ENCODE peak calls at places on chromosomes 4 and X, in seven cellular contexts. Y is neural crest cell; M is AG04449; U is CD4-positive, alpha-beta T cell; F is A549; K is RWPE2; R is RWPE1. C is an unnamed sample.

GRCh38 chr4:150683775-150684350 is 101.9 kb downstream of the MAB21L2 start:
- DNase-seq in K (no peak), U (no peak), F (no peak), R (no peak), Y (no peak), M (no peak), C (no peak)

GRCh38 chr4:182736207-182736606 is 181.0 kb downstream of the DCTD start:
- DNase-seq in M (no peak), Y (no peak), R (peak), K (no peak), F (no peak), U (no peak), C (no peak)

GRCh38 chr4:30744957-30745640 is 24.9 kb downstream of the PCDH7 start:
- DNase-seq in M (no peak), U (no peak), F (no peak), R (no peak), K (no peak), Y (no peak), C (no peak)

GRCh38 chr4:56026596-56026995 is 77.9 kb downstream of the CEP135 start:
- DNase-seq in Y (no peak), U (no peak), K (no peak), M (no peak), R (peak), F (peak), C (no peak)

GRCh38 chr4:12852338-12853307 is 631.5 kb downstream of the RAB28 start:
- DNase-seq in U (no peak), K (no peak), Y (no peak), M (no peak), R (peak), F (peak), C (peak)

GRCh38 chr4:18405054-18405453 is 383.5 kb upstream of the LCORL start:
- DNase-seq in F (no peak), Y (no peak), K (no peak), U (no peak), R (no peak), M (no peak), C (no peak)

GRCh38 chr4:134200811-134201215 is 776 bp downstream of the PABPC4L start:
- DNase-seq in Y (no peak), K (no peak), U (no peak), R (no peak), F (no peak), M (no peak), C (no peak)

GRCh38 chr4:24003926-24004325 is 114.1 kb upstream of the PPARGC1A start:
- DNase-seq in F (no peak), Y (no peak), M (no peak), U (no peak), R (no peak), K (no peak), C (no peak)

GRCh38 chr4:180240670-180241069 is 2002.5 kb upstream of the TENM3 start:
- DNase-seq in M (no peak), K (no peak), R (no peak), Y (no peak), U (no peak), F (no peak), C (no peak)

GRCh38 chr4:153143527-153144348 is 60.5 kb upstream of the TRIM2 start:
- DNase-seq in M (no peak), F (no peak), Y (no peak), K (no peak), U (no peak), R (peak), C (peak)

GRCh38 chr4:184401397-184402171 is 72.8 kb downstream of the IRF2 start:
- DNase-seq in U (no peak), M (no peak), F (no peak), K (no peak), Y (peak), R (no peak), C (no peak)

DNA sequence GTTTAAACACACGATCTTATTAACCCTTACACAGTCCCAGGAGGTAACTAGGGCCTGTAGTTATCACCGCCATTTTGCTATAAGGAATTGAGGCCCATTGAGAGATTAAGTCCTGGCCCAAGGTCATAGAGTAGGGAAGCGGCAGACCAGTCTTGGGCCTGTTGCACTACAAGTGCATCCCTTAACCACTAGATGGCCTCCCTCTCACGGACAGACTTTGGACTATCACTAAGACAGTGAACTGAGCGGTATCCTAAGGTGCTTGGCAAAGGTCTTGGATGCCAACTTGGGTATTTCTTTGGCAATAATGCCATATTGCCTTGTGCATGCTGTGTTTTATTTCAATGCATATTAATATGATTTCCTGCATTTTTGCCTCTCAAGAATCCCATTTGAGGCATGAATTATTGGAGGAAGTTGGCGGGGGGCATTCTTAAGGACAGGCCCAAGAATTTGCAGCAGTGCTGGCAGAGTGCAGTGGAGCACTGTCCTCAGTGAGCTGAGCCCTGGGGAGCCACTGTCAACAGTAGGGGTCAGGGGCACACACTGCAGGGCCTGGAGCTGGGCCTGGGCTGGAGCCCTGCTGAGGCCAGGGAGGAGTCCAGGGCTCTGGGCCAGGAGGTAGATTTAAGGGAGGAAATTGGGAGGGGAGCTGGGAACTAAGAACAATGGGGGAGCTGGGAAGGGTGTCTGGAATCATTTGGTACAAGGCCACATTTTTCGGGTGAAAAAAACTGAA is 147.4 kb downstream of the SMIM20 start:
- DNase-seq in U (no peak), Y (no peak), K (no peak), R (peak), M (no peak), F (peak), C (no peak)
- TF ChIP-seq CTCF in U (no peak), Y (peak), K (peak), R (peak), M (peak), F (peak), C (peak)

DNA sequence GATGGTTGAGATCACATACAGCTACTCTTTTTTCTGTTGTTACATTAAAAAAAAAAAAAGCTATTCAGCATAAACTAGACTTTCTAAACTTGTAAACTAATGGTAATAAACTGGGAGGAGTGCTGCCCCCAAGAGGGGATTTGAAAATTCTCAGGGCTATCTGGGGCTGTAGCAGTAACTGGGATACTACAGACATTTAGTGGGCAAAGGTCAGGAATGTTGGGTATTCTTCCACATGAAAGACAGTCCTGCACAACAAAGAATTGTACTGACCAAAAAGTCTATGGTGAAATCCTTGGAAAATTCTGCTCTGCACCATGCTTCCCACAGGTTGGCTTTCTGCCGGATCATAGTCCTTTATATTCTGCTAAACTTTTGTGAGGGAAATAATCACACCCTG is 232.6 kb upstream of the BOD1L1 start:
- DNase-seq in Y (no peak), F (no peak), M (no peak), R (no peak), K (no peak), U (no peak), C (no peak)
- TF ChIP-seq CTCF in Y (peak), F (no peak), M (no peak), R (no peak), K (peak), U (no peak), C (no peak)

DNA sequence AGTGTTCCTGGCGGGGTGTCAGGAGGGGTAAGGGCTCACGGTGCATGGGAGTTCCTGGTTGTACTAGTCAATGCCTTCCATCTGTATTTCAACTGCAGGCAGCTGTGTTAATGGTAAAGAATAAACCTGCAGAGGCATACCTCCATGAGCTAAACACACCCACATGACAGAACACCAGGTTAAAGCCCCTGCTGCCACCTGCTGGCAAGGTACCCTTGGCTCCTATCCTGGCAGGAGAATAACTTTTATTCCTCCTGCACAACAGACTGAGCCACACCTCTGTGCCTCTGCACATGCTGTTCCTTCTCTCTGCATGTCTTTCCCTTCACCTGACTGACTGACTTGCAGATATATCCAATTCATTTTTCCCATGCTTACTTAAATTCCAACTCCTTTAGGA is 11.1 kb downstream of the ITIH6 start:
- DNase-seq in R (peak), F (peak), U (peak), M (no peak), Y (no peak), K (no peak), C (no peak)
- TF ChIP-seq CTCF in R (no peak), F (no peak), U (peak), M (no peak), Y (peak), K (no peak), C (no peak)

DNA sequence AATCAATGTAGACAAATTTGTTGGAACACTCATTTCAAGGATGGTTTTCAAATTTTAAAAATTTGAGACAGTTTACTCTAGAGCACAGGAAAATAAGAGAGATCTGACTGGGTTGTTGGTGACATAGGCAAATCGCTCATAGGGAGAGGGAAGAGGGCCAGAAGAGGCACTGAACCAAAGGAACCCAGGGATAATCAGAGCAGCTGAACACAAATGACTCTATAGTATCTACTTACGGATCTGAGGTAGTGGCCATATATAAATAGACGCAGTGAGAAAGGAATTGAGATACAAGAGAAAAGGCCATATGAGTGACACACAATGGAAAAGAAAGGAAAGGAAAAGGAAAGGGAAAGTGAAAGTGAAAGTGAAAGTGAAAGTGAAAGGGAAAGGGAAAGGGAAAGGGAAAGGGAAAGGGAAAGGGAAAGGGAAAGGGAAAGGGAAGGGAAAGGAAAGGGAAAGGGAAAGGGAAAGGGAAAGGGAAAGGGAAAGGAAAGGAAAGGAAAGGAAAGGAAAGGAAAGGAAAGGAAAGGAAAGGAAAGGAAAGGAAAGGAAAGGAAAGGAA is 759.3 kb downstream of the DMD start:
- DNase-seq in F (no peak), U (no peak), Y (no peak), M (no peak), K (no peak), R (no peak), C (no peak)
- TF ChIP-seq CTCF in F (no peak), U (no peak), Y (no peak), M (no peak), K (no peak), R (no peak), C (no peak)

GRCh38 chrX:103417933-103418332 is 41.6 kb downstream of the BEX3 start:
- DNase-seq in Y (no peak), R (no peak), F (no peak), U (no peak), K (no peak), M (no peak), C (no peak)
- TF ChIP-seq CTCF in Y (no peak), R (no peak), F (no peak), U (no peak), K (no peak), M (no peak), C (no peak)

DNA sequence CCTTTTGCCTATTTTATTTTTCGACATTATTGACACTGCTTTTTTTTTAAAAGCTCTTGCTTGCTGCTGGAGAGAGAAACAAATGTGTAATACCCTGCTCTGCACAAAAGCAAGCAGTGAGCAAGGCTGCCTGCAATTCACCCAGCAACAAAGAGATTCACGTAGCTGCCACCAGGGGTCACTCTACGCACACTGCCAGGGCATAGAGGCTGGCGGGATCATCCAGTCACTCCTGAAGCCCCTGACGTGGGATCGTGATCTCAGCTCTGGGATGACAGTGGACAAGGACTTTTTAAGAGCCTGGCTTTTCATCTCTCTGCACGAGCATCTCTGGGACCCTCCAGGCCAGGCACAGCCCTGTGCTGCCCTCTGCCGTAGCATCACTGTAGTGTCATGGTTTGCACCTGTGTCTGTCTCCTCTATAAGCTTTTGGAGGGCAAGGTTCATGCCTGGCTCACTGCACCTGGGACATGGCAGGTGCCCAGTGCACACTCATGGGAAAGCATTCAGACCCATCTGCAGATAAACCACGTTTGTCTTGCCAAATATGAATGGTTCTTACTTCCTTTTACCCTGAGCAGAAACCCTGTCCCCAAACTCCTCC is 19.8 kb downstream of the C4orf50 start:
- DNase-seq in Y (peak), U (peak), K (no peak), F (peak), M (peak), R (peak), C (peak)
- TF ChIP-seq CTCF in Y (peak), U (peak), K (peak), F (peak), M (peak), R (peak), C (peak)

GRCh38 chrX:55717521-55718497 is at the start of gene RRAGB:
- DNase-seq in M (peak), R (peak), Y (peak), F (peak), U (peak), K (peak), C (peak)

GRCh38 chrX:55713635-55714034 is 3.9 kb upstream of the RRAGB start:
- DNase-seq in U (no peak), Y (no peak), K (no peak), R (no peak), F (no peak), M (no peak), C (no peak)

GRCh38 chrX:55716937-55717336 is 612 bp upstream of the RRAGB start:
- DNase-seq in M (no peak), F (no peak), R (no peak), Y (no peak), U (no peak), K (no peak), C (no peak)

GRCh38 chrX:55714111-55714510 is 3.4 kb upstream of the RRAGB start:
- DNase-seq in Y (no peak), F (no peak), K (no peak), U (no peak), R (no peak), M (no peak), C (no peak)

GRCh38 chrX:55715847-55716246 is 1.7 kb upstream of the RRAGB start:
- DNase-seq in R (no peak), F (no peak), U (no peak), M (no peak), Y (no peak), K (no peak), C (no peak)
- TF ChIP-seq CTCF in R (no peak), F (no peak), U (no peak), M (no peak), Y (no peak), K (no peak), C (no peak)

GRCh38 chr4:21181716-21182115 is 481.5 kb downstream of the PACRGL start:
- DNase-seq in Y (no peak), U (no peak), R (no peak), K (no peak), F (no peak), M (no peak), C (no peak)

GRCh38 chr4:21184788-21185187 is 484.5 kb downstream of the PACRGL start:
- DNase-seq in Y (no peak), F (no peak), R (no peak), K (no peak), U (no peak), M (no peak), C (no peak)
- TF ChIP-seq CTCF in Y (peak), F (no peak), R (no peak), K (peak), U (no peak), M (no peak), C (no peak)

C was measured in AG09319.